ENCODE peak calls at places on chromosomes 7 and 10, in six cellular contexts. J, W, Q, C, Y and N are unnamed samples.

GRCh38 chr10:26627320-26627719 is 70.2 kb upstream of the PDSS1 start:
- DNase-seq in W (no peak), Y (peak), C (no peak), Q (no peak), J (peak), N (no peak)

GRCh38 chr7:42736931-42737330 is 174.9 kb downstream of the C7orf25 start:
- DNase-seq in Q (no peak), C (no peak), W (no peak), Y (no peak), J (peak), N (no peak)

GRCh38 chr10:102302611-102303010 is 57.3 kb downstream of the GBF1 start:
- DNase-seq in W (no peak), Q (no peak), C (no peak), J (no peak), Y (no peak), N (no peak)

GRCh38 chr10:30893208-30893607 is 138.5 kb downstream of the ZNF438 start:
- DNase-seq in C (no peak), Y (no peak), Q (no peak), W (no peak), J (no peak), N (no peak)

GRCh38 chr7:143993924-143994323 is 6.2 kb upstream of the OR6B1 start:
- DNase-seq in Y (no peak), Q (no peak), J (no peak), C (no peak), W (no peak), N (no peak)

GRCh38 chr7:40810274-40810673 is 675.5 kb downstream of the SUGCT start:
- DNase-seq in J (no peak), C (no peak), W (no peak), Q (no peak), Y (no peak), N (no peak)

GRCh38 chr10:36254191-36254590 is 612.1 kb upstream of the FZD8 start:
- DNase-seq in C (no peak), Q (no peak), Y (no peak), W (no peak), J (no peak), N (no peak)

GRCh38 chr10:33542747-33543505 is 208.5 kb upstream of the NRP1 start:
- DNase-seq in C (no peak), Y (no peak), J (no peak), W (no peak), Q (no peak), N (no peak)

DNA sequence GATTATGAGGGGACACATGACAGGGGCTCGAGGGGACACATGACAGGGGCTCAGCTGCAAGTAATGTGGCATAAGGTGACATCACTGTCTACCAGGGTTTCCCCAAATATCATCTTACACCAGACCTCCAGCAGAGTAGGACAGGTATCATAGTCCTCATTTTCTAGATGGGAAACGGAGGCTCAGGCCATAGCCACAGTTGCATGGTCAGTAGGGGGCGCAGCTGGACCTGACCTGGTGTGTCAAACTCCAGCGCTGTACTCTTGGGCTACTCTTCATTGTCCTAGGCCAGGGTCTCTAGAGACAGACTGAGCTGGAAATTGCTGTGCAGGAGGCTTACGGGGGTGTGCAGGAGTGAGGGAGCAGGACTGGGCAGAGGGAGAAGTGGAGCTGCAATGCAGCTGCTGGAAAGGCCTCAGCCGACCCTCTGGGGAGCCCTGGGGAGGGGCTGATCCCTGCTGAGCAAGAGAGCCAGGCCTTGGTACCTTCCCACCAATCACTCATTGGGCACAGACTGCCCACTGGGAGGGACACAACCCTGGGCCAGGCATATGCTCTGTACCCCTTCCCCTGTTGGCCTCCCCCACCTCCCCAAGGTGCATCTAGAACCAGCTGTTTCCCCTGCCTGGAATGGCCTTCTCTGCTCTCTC is 89.9 kb downstream of the CDH23 start:
- DNase-seq in W (no peak), Y (peak), C (peak), J (peak), Q (peak), N (no peak)
- TF ChIP-seq GABPA in W (no peak), Y (no peak), C (no peak), J (no peak), Q (no peak), N (no peak)

GRCh38 chr7:44962483-44963251 is 16.1 kb downstream of the MYO1G start:
- DNase-seq in W (no peak), C (peak), Y (no peak), J (no peak), Q (peak), N (no peak)
- TF ChIP-seq GABPA in W (no peak), C (no peak), Y (no peak), J (no peak), Q (no peak), N (no peak)

GRCh38 chr7:408651-409343 is 110.8 kb downstream of the PDGFA start:
- DNase-seq in J (no peak), W (no peak), C (peak), Q (no peak), Y (no peak), N (no peak)

GRCh38 chr7:410395-410910 is 109.2 kb downstream of the PDGFA start:
- DNase-seq in C (peak), Q (no peak), J (no peak), Y (no peak), W (no peak), N (no peak)

GRCh38 chr7:409344-410281 is 110.0 kb downstream of the PDGFA start:
- DNase-seq in C (peak), J (no peak), Y (no peak), Q (no peak), W (no peak), N (no peak)

GRCh38 chr7:405489-406211 is 114.0 kb downstream of the PDGFA start:
- DNase-seq in J (no peak), C (peak), Y (no peak), Q (no peak), W (no peak), N (no peak)

DNA sequence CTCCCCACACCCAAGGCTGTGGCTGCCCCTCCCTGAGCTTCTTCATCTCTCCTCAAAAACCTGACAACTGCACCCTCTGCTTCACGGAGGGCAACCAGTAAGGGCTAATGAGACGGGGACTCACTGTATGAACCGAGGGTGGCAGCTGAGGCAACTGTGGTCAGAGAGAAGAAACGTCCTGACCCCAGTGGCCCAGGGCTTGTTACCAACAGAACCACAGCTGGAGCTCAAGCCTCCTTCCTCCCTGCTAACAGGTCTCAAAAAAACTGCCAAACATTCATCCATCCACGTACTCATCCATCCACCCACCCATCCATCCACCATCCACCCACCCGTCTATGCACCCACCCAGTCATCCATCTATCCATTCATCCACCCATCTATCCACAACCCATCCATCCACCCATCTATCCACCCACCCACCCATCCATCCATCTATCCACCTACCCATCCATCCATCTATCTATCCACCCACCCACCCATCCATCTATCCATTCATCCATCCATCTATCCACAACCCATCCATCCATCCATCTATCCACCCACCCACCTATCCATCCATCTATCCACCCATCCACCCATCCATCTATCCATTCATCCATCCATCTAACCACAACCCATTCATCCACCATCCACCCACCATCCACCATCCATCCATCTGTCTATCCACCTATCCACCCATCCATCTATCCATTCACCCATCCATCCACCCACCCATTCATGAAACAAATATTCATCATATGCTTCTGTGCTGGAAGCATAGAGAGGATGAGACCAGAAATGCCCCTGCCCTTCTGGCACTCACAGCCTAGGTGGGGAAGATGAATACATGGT is 111.7 kb downstream of the PDGFA start:
- DNase-seq in J (no peak), W (no peak), Q (no peak), C (no peak), Y (no peak), N (no peak)
- TF ChIP-seq GABPA in J (no peak), W (no peak), Q (no peak), C (no peak), Y (no peak), N (no peak)

DNA sequence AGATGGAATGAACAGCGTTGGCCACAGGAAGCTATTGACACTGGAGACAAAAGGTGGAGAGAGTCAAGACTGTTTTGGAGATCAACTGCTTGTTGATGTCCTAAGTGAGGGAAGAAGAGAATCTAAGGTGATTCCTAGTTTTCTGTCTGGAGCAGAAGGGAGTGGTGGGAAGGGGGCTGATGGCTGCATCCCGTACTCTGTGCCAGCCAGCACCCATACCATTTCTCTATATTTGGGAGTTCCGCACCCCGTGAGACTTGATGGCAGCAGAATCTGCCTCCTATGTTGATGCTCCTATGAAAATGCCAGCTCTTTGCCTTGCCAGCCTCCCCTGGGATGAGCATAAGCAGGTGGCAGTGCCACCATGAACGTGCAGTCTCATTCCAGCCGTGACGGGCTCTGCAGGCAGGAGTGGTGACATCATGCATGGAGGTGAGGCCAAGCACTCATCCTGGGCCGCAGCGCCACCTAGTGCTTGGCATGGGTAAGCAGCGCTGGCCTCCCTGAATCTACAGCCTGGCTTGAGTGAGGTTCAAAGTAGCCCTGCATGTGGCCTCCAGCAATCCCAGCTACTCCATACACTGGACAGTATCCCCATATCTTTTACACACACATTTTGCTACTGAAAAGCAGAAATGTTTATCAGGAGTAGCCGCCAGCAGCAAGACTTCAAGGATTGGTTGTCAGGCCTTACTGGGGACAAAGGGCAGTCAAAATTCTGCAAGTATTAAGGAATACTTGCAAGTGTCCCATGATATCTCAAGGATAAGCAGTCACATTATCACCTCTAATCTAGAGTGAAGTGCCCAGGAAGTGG is 43.0 kb downstream of the PODXL start:
- DNase-seq in C (peak), J (peak), W (peak), Q (peak), Y (peak), N (no peak)
- TF ChIP-seq GABPA in C (no peak), J (no peak), W (no peak), Q (no peak), Y (no peak), N (no peak)

GRCh38 chr7:32588657-32589056 is 93.4 kb downstream of the AVL9 start:
- DNase-seq in Y (peak), W (no peak), J (no peak), C (no peak), Q (peak), N (no peak)
- TF ChIP-seq GABPA in Y (no peak), W (no peak), J (no peak), C (no peak), Q (no peak), N (no peak)

GRCh38 chr7:87416682-87417587 is 58.5 kb downstream of the ABCB4 start:
- DNase-seq in Q (peak), W (peak), C (peak), J (peak), Y (peak), N (peak)
- TF ChIP-seq GABPA in Q (no peak), W (no peak), C (no peak), J (no peak), Y (no peak), N (no peak)

GRCh38 chr7:130900471-130901076 is 166.6 kb upstream of the KLF14 start:
- DNase-seq in C (no peak), J (no peak), Q (no peak), W (no peak), Y (no peak), N (no peak)

GRCh38 chr7:130899638-130900401 is 165.8 kb upstream of the KLF14 start:
- DNase-seq in Y (peak), C (no peak), W (no peak), J (no peak), Q (no peak), N (no peak)

GRCh38 chr7:130902755-130903357 is 168.8 kb upstream of the KLF14 start:
- DNase-seq in Y (no peak), W (no peak), Q (no peak), J (no peak), C (no peak), N (no peak)

GRCh38 chr7:130903358-130903974 is 169.5 kb upstream of the KLF14 start:
- DNase-seq in Y (no peak), W (no peak), Q (no peak), C (no peak), J (peak), N (no peak)

GRCh38 chr7:130901209-130901783 is 167.3 kb upstream of the KLF14 start:
- DNase-seq in Q (no peak), Y (no peak), C (no peak), W (no peak), J (no peak), N (no peak)
- TF ChIP-seq GABPA in Q (no peak), Y (no peak), C (no peak), W (no peak), J (no peak), N (no peak)

GRCh38 chr7:5773661-5774086 is 7.8 kb downstream of the RNF216 start:
- DNase-seq in C (no peak), W (peak), Y (peak), J (peak), Q (peak), N (no peak)
- TF ChIP-seq GABPA in C (no peak), W (no peak), Y (no peak), J (no peak), Q (no peak), N (no peak)